ENCODE peak calls at places on chromosomes 3 and 15, in nine cellular contexts. N is GM20000; K is IMR-90; R is foreskin fibroblast; L is heart left ventricle; A is CD4-positive, alpha-beta T cell; I is heart right ventricle; J is uterus; V is mesothelial cell of epicardium. F is an unnamed sample.

GRCh38 chr15:101027920-101028319 is 108.8 kb downstream of the LRRK1 start:
- DNase-seq in N (no peak), K (no peak), I (peak), J (peak), V (no peak), R (no peak), A (no peak), L (no peak), F (peak)

GRCh38 chr3:59451041-59451763 is 401.4 kb upstream of the CFAP20DC start:
- DNase-seq in N (peak), V (no peak), A (peak), I (peak), L (no peak), R (no peak), J (no peak), K (no peak), F (no peak)

GRCh38 chr15:61857169-61857829 is 202.9 kb downstream of the VPS13C start:
- DNase-seq in J (no peak), K (no peak), L (no peak), N (no peak), I (no peak), A (no peak), R (no peak), V (no peak), F (no peak)

GRCh38 chr3:9074079-9074478 is 110.8 kb upstream of the RAD18 start:
- DNase-seq in I (no peak), N (no peak), L (no peak), R (no peak), J (no peak), A (no peak), K (peak), V (no peak), F (no peak)

GRCh38 chr15:87582169-87582568 is 674.4 kb downstream of the NTRK3 start:
- DNase-seq in J (no peak), K (no peak), L (no peak), N (no peak), I (no peak), R (no peak), A (no peak), V (no peak), F (no peak)

GRCh38 chr15:70299931-70300858 is 202.5 kb upstream of the TLE3 start:
- DNase-seq in K (no peak), V (no peak), R (no peak), L (no peak), I (no peak), A (peak), J (no peak), N (peak), F (no peak)

GRCh38 chr3:141368925-141369794 is 856 bp downstream of the ZBTB38 start:
- DNase-seq in L (no peak), N (no peak), R (peak), J (no peak), I (no peak), A (no peak), K (peak), V (no peak), F (no peak)

GRCh38 chr15:33029247-33029646 is 165.3 kb downstream of the FMN1 start:
- DNase-seq in K (peak), L (no peak), I (no peak), N (no peak), A (no peak), J (no peak), V (no peak), R (peak), F (no peak)

GRCh38 chr3:185049710-185050109 is 103.2 kb downstream of the C3orf70 start:
- DNase-seq in V (no peak), A (no peak), J (no peak), K (no peak), N (no peak), L (no peak), R (no peak), I (no peak), F (no peak)

GRCh38 chr3:173397161-173398110 is at the start of gene NLGN1:
- DNase-seq in N (peak), K (peak), V (peak), J (peak), I (peak), A (no peak), R (peak), L (peak), F (no peak)

GRCh38 chr3:191380001-191380400 is 49.7 kb upstream of the UTS2B start:
- DNase-seq in L (no peak), R (no peak), I (no peak), N (no peak), K (no peak), J (no peak), A (no peak), V (no peak), F (no peak)

GRCh38 chr15:45855907-45856579 is 221.2 kb downstream of the SQOR start:
- DNase-seq in I (no peak), J (no peak), L (no peak), R (peak), A (no peak), K (no peak), V (no peak), N (no peak), F (no peak)

GRCh38 chr3:114880078-114880477 is 267.0 kb downstream of the ZBTB20 start:
- DNase-seq in I (no peak), V (peak), R (peak), J (no peak), L (no peak), A (no peak), N (no peak), K (peak), F (no peak)

GRCh38 chr3:112101946-112102345 is 15.8 kb downstream of the C3orf52 start:
- DNase-seq in I (no peak), V (no peak), N (no peak), R (peak), J (no peak), L (no peak), K (peak), A (no peak), F (no peak)

GRCh38 chr3:78337801-78338211 is 1297.9 kb downstream of the ROBO2 start:
- DNase-seq in J (no peak), R (peak), K (no peak), V (no peak), L (no peak), N (no peak), A (no peak), I (no peak), F (no peak)

GRCh38 chr3:187880438-187880837 is 135.2 kb upstream of the BCL6 start:
- DNase-seq in L (no peak), J (no peak), I (no peak), V (no peak), K (peak), R (peak), A (no peak), N (no peak), F (no peak)

GRCh38 chr3:127915115-127915936 is at the start of gene KBTBD12:
- DNase-seq in L (peak), I (peak), V (no peak), N (no peak), J (no peak), R (no peak), K (no peak), A (no peak), F (no peak)

GRCh38 chr15:69554321-69554961 is 101.8 kb downstream of the RPLP1 start:
- DNase-seq in V (no peak), I (no peak), J (no peak), L (no peak), R (no peak), A (no peak), K (peak), N (no peak), F (no peak)

GRCh38 chr3:1330107-1330506 is 237.3 kb downstream of the CNTN6 start:
- DNase-seq in J (no peak), L (no peak), A (no peak), R (no peak), K (no peak), N (no peak), I (no peak), V (no peak), F (no peak)

GRCh38 chr3:73029321-73029796 is 32.1 kb upstream of the EBLN2 start:
- DNase-seq in I (no peak), J (no peak), V (no peak), A (no peak), R (peak), L (no peak), N (no peak), K (peak), F (no peak)

GRCh38 chr3:45426161-45426560 is 37.8 kb downstream of the LARS2 start:
- DNase-seq in I (no peak), R (no peak), L (no peak), J (no peak), A (no peak), N (no peak), V (no peak), K (no peak), F (no peak)

GRCh38 chr15:39579487-39580116 is 1.3 kb upstream of the THBS1 start:
- DNase-seq in N (no peak), J (peak), K (peak), R (peak), V (peak), L (peak), A (no peak), I (peak), F (no peak)

GRCh38 chr3:196537319-196537984 is 22.3 kb upstream of the SMCO1 start:
- DNase-seq in K (peak), L (no peak), A (peak), I (no peak), N (peak), J (peak), R (peak), V (no peak), F (no peak)

GRCh38 chr3:15997274-15997943 is 177.1 kb upstream of the GALNT15 start:
- DNase-seq in N (peak), V (no peak), R (no peak), I (no peak), A (no peak), L (no peak), K (no peak), J (no peak), F (no peak)

DNA sequence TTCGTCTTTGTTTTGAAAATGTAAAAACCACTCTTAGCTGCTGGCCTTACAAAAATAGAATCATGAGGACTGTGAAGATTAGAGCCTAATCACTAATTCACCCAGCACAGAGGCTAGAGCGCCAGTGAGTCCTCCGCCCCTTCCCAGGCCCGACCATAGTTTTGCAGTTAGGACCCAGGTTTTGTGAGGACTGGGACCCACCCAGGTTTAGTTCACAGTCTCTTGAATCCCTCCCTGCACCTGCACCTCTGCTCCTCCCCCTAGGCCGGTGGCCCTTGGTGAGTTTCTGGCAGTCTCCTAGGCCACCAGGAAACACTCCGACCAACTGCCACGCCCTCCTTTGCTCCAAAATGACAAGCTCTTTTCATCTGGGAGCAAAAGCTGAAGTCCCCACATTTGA is 136.0 kb upstream of the CCDC54 start:
- DNase-seq in V (no peak), R (peak), L (peak), A (no peak), I (peak), K (no peak), J (no peak), N (no peak), F (no peak)
- TF ChIP-seq CTCF in V (no peak), R (no peak), L (no peak), A (no peak), I (no peak), K (no peak), J (no peak), N (no peak), F (no peak)

DNA sequence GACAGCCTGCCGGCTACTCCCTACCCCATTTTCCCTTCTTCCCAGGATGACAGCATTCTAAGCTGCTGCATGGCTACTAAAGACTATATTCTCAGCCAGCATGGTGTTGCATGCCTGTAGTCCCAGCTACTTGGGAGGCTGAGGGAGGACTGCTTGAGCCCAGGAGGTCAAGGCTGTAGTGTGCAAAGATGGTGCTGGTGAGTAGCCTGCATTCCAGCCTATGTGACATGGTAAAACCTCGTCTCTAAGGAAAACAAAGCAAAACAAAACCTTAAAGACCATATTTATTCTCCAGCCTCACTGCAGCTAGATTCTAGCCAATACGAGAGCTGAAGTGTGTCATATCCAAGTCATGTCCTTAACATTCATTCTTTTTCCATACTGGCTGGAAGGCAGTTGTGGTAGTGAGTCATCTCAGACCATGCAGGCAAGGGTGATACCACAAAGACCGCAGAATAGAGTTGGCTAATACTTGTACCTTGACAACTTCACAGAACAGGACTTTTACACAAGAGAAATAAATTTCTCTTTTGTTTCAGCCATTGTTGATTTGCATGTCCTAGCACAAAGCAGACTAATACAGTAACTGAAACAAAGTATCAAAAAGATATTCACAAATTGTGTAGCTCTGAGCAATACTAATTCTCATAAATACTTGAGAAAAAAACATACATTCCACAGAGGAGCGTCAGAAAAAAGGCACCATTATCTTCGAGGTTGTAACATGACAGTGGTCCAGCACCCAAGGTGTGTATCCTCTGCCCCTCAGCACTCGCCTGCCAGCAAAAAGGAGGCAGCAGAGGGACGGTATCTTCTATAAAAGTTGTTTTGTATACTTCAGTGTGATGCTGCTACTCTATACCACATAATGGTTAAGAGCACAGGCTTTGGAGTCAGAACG is 14.8 kb downstream of the PBRM1 start:
- DNase-seq in V (no peak), N (peak), K (peak), I (no peak), J (no peak), R (peak), L (no peak), A (no peak), F (peak)
- TF ChIP-seq CTCF in V (no peak), N (no peak), K (peak), I (no peak), J (no peak), R (no peak), L (no peak), A (no peak), F (no peak)

GRCh38 chr15:58042006-58042405 is 23.5 kb downstream of the ALDH1A2 start:
- DNase-seq in L (no peak), A (no peak), V (no peak), N (no peak), I (no peak), K (no peak), R (no peak), J (no peak), F (no peak)

GRCh38 chr15:58040117-58040516 is 25.4 kb downstream of the ALDH1A2 start:
- DNase-seq in R (no peak), I (no peak), J (no peak), K (no peak), L (no peak), N (no peak), V (no peak), A (no peak), F (no peak)

GRCh38 chr15:58038426-58039106 is 26.9 kb downstream of the ALDH1A2 start:
- DNase-seq in N (no peak), R (peak), J (no peak), K (no peak), A (no peak), L (no peak), V (no peak), I (no peak), F (no peak)

GRCh38 chr15:58037902-58038301 is 27.6 kb downstream of the ALDH1A2 start:
- DNase-seq in L (no peak), V (no peak), N (no peak), J (no peak), I (no peak), A (no peak), R (no peak), K (no peak), F (no peak)

GRCh38 chr15:58039260-58040035 is 26.1 kb downstream of the ALDH1A2 start:
- DNase-seq in K (no peak), R (no peak), A (no peak), I (no peak), N (no peak), J (no peak), L (no peak), V (no peak), F (no peak)
- TF ChIP-seq CTCF in K (no peak), R (no peak), A (no peak), I (no peak), N (no peak), J (no peak), L (no peak), V (no peak), F (no peak)

DNA sequence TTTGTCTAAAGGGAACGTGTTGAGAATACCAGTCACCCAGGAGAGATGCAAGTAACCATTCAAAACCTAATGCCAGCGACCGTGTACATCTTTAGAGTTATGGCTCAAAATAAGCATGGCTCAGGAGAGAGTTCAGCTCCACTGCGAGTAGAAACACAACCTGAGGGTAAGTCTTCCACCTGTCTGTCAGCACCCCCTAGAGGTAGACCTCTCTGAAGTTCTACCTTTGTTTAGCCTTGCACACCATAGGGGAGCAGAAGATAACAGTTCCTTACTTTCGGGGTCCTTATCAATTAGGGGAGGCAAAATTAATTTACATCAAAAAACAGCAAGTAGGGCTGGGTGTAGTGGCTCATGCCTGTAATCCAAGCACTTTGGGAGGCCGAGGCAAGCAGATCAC is 124.4 kb downstream of the HCN4 start:
- DNase-seq in A (no peak), I (no peak), J (no peak), N (peak), L (no peak), K (no peak), R (no peak), V (no peak), F (no peak)
- TF ChIP-seq CTCF in A (peak), I (peak), J (no peak), N (peak), L (no peak), K (no peak), R (no peak), V (no peak), F (peak)

DNA sequence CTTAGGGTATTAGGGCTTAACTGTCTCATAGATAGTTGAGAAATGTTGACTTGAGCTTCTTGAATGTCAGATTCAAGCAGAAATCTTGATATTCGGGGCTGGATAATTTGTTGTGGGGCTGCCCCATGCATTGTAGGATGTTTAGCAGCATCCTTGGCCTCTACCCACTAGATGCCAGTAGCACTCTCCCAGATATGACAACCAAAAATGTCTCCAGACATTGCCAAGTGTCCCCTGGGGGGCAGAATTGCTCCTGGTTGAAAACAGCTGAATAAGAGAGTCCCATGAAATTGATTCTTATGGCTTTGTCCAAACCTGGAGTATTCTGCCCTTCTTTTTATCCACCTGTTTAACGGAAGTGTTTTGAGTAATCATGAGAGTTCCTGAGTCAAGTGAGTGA is 15.9 kb upstream of the LCMT2 start:
- DNase-seq in I (no peak), J (no peak), V (no peak), A (no peak), L (no peak), N (no peak), R (peak), K (no peak), F (no peak)
- TF ChIP-seq CTCF in I (no peak), J (no peak), V (no peak), A (peak), L (no peak), N (no peak), R (no peak), K (no peak), F (no peak)

GRCh38 chr3:133662256-133662773 is 574 bp upstream of the TOPBP1 start:
- DNase-seq in A (no peak), K (peak), N (peak), R (peak), V (no peak), I (no peak), J (no peak), L (no peak), F (no peak)
- TF ChIP-seq CTCF in A (no peak), K (no peak), N (no peak), R (no peak), V (no peak), I (peak), J (no peak), L (no peak), F (no peak)

DNA sequence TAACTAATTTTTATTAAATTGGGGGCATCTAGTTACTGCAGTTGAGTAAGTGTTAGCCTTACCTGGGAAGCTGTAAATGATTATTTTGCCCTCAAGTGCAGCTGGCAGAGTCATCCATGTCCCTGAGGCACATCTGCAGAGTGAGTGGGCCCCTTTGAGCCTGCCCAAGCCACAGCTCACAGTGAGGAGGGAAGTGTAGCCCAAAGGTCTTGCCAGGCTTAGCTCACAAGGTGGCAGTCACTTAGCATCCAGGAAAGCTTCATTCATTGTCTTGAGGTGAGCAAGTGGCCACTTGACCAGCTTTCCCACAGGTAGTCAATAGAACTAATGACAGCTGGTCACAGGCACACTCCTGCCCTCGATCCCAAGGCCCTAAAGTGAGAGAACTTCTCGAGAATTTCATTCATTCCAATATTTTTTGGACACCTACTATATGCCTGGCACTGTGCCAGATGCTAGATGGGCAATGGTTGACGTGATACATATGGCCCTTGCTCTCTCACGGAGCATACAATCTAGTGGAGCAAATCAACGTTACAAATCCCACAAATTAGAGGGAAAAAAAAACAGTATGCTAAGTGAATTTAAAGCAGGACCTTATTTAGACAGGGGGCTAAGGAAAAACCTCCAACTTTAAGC is 163.3 kb upstream of the IL12A start:
- DNase-seq in L (no peak), K (no peak), I (no peak), J (no peak), N (no peak), A (no peak), R (no peak), V (no peak), F (no peak)
- TF ChIP-seq CTCF in L (no peak), K (no peak), I (no peak), J (no peak), N (no peak), A (no peak), R (no peak), V (no peak), F (no peak)